ENCODE peak calls at places on chromosomes 16 and 17, in eight cellular contexts. O, J, X, Z, T, Y, V and B are unnamed samples.

GRCh38 chr16:51524555-51525373 is 373.7 kb upstream of the SALL1 start:
- DNase-seq in Y (peak), O (no peak), T (no peak), Z (no peak), X (no peak), J (no peak), V (peak), B (no peak)

GRCh38 chr17:2549392-2550211 is 37.9 kb upstream of the METTL16 start:
- DNase-seq in X (no peak), J (no peak), O (no peak), V (no peak), Z (no peak), Y (no peak), T (no peak), B (no peak)

GRCh38 chr17:72136692-72137550 is 16.1 kb downstream of the SOX9 start:
- DNase-seq in Y (peak), X (no peak), T (no peak), O (no peak), V (no peak), J (no peak), Z (no peak), B (no peak)

GRCh38 chr16:23682181-23682580 is 3.5 kb downstream of the PLK1 start:
- DNase-seq in X (no peak), J (no peak), O (no peak), T (no peak), Z (no peak), Y (no peak), V (no peak), B (no peak)

GRCh38 chr16:57639172-57639571 is 10.7 kb downstream of the ADGRG1 start:
- DNase-seq in Y (no peak), T (peak), Z (no peak), O (no peak), V (peak), J (no peak), X (peak), B (no peak)

GRCh38 chr17:72788950-72789585 is 303.4 kb downstream of the SLC39A11 start:
- DNase-seq in X (no peak), Z (no peak), O (no peak), Y (peak), J (no peak), V (no peak), T (no peak), B (peak)

GRCh38 chr17:37694734-37695133 is 50.1 kb downstream of the HNF1B start:
- DNase-seq in X (no peak), J (no peak), Y (no peak), O (no peak), T (no peak), Z (no peak), V (no peak), B (no peak)

GRCh38 chr17:55612691-55613141 is 101.5 kb upstream of the SMIM36 start:
- DNase-seq in Z (no peak), O (no peak), Y (no peak), V (no peak), X (no peak), J (no peak), T (no peak), B (no peak)

GRCh38 chr17:81563861-81564586 is 11.9 kb upstream of the FAAP100 start:
- DNase-seq in T (no peak), O (no peak), Y (peak), X (no peak), Z (no peak), V (no peak), J (no peak), B (no peak)

GRCh38 chr16:76748698-76749097 is 442.3 kb upstream of the MON1B start:
- DNase-seq in Y (no peak), T (no peak), Z (no peak), O (no peak), X (no peak), J (no peak), V (no peak), B (no peak)

GRCh38 chr16:2148714-2149629 is 547 bp downstream of the RAB26 start:
- DNase-seq in Y (no peak), J (no peak), V (no peak), O (no peak), X (no peak), T (no peak), Z (no peak), B (peak)

GRCh38 chr17:66260265-66260664 is 31.1 kb upstream of the APOH start:
- DNase-seq in Y (no peak), O (no peak), Z (no peak), J (no peak), V (no peak), X (no peak), T (no peak), B (no peak)

GRCh38 chr16:65154321-65154720 is 32.5 kb upstream of the CDH11 start:
- DNase-seq in T (no peak), V (no peak), X (no peak), O (no peak), Z (no peak), Y (no peak), J (no peak), B (no peak)

GRCh38 chr16:1740781-1741490 is 30.4 kb downstream of the NME3 start:
- DNase-seq in Y (no peak), O (no peak), Z (no peak), J (no peak), X (no peak), V (no peak), T (no peak), B (no peak)

GRCh38 chr17:8479431-8479947 is 43.8 kb downstream of the NDEL1 start:
- DNase-seq in O (no peak), Z (no peak), X (peak), Y (no peak), V (no peak), T (no peak), J (no peak), B (no peak)

GRCh38 chr16:85612191-85612800 is 826 bp upstream of the GSE1 start:
- DNase-seq in T (no peak), J (peak), V (peak), Z (no peak), Y (peak), O (no peak), X (no peak), B (peak)

GRCh38 chr17:48601184-48601527 is 3.6 kb downstream of the HOXB6 start:
- DNase-seq in Y (no peak), J (no peak), X (no peak), O (no peak), T (no peak), V (no peak), Z (no peak), B (no peak)

GRCh38 chr16:11679250-11679649 is 11.0 kb downstream of the SNN start:
- DNase-seq in Z (no peak), X (peak), T (no peak), O (no peak), J (no peak), Y (no peak), V (no peak), B (no peak)

GRCh38 chr16:3771513-3771912 is 54.2 kb upstream of the TRAP1 start:
- DNase-seq in J (no peak), O (no peak), Z (no peak), V (no peak), X (no peak), T (no peak), Y (no peak), B (no peak)

GRCh38 chr17:76673729-76674128 is 30.2 kb upstream of the ST6GALNAC1 start:
- DNase-seq in X (no peak), Y (no peak), O (no peak), Z (no peak), V (no peak), J (peak), T (no peak), B (no peak)

GRCh38 chr17:45584092-45585036 is 93.8 kb upstream of the PLEKHM1 start:
- DNase-seq in T (peak), J (peak), O (no peak), Z (peak), X (no peak), V (peak), Y (peak), B (peak)

GRCh38 chr16:78925071-78925714 is 675.3 kb downstream of the MAF start:
- DNase-seq in J (peak), X (no peak), T (no peak), Y (no peak), Z (no peak), V (peak), O (no peak), B (peak)

GRCh38 chr17:9729735-9730420 is 61.5 kb downstream of the DHRS7C start:
- DNase-seq in Y (no peak), O (no peak), X (no peak), Z (no peak), J (no peak), V (no peak), T (no peak), B (peak)

GRCh38 chr16:20849587-20850390 is 43.5 kb downstream of the REXO5 start:
- DNase-seq in Z (no peak), V (peak), T (peak), Y (peak), X (peak), J (peak), O (peak), B (peak)

GRCh38 chr17:39150795-39151679 is at the start of gene PLXDC1:
- DNase-seq in X (no peak), J (no peak), V (no peak), Y (no peak), O (no peak), T (no peak), Z (no peak), B (no peak)

GRCh38 chr16:11570796-11571195 is 15.9 kb downstream of the LITAF start:
- DNase-seq in T (no peak), J (no peak), O (no peak), V (no peak), Y (no peak), X (no peak), Z (no peak), B (no peak)

GRCh38 chr16:78292726-78293380 is 193.4 kb downstream of the WWOX start:
- DNase-seq in Y (no peak), X (no peak), J (no peak), Z (no peak), T (no peak), V (peak), O (no peak), B (no peak)

GRCh38 chr17:8072727-8073461 is 14.6 kb downstream of the ALOX12B start:
- DNase-seq in O (no peak), X (no peak), Y (no peak), Z (no peak), T (no peak), J (no peak), V (no peak), B (no peak)

GRCh38 chr17:38719284-38719942 is 10.7 kb upstream of the CISD3 start:
- DNase-seq in T (no peak), Y (no peak), O (no peak), V (no peak), Z (no peak), X (no peak), J (no peak), B (no peak)

GRCh38 chr17:48756816-48757215 is 28.3 kb upstream of the HOXB13 start:
- DNase-seq in Z (no peak), Y (no peak), X (no peak), V (no peak), T (no peak), J (peak), O (no peak), B (no peak)

GRCh38 chr17:80992077-80992947 is 671 bp downstream of the CHMP6 start:
- DNase-seq in Y (no peak), V (no peak), T (no peak), J (no peak), X (no peak), O (no peak), Z (no peak), B (no peak)

GRCh38 chr17:68821860-68822693 is 133.1 kb downstream of the ABCA8 start:
- DNase-seq in V (no peak), T (no peak), J (no peak), X (no peak), O (peak), Y (peak), Z (no peak), B (peak)

GRCh38 chr17:5631958-5632357 is 47.6 kb upstream of the NLRP1 start:
- DNase-seq in V (no peak), Z (no peak), O (no peak), X (no peak), Y (no peak), J (no peak), T (no peak), B (no peak)

GRCh38 chr17:81840826-81841778 is 6.3 kb upstream of the PPP1R27 start:
- DNase-seq in O (no peak), Z (no peak), Y (no peak), X (no peak), J (no peak), T (no peak), V (no peak), B (no peak)